ENCODE peak calls at places on chromosomes 3 and 15, in seven cellular contexts. W is GM20000, O is A673, K is BJ, T is transverse colon, E is breast epithelium, V is HFFc6. P is an unnamed sample.

GRCh38 chr3:1087066-1087555 is 5.7 kb upstream of the CNTN6 start:
- DNase-seq in O (peak), W (no peak), T (no peak), V (peak), K (no peak), E (peak), P (no peak)

GRCh38 chr3:76698136-76698535 is 341.8 kb upstream of the ROBO2 start:
- DNase-seq in T (no peak), V (no peak), W (no peak), K (no peak), O (no peak), E (no peak), P (no peak)

GRCh38 chr3:13069495-13069894 is 3.7 kb downstream of the IQSEC1 start:
- DNase-seq in T (peak), W (peak), E (no peak), V (no peak), K (no peak), O (no peak), P (peak)

GRCh38 chr3:101640256-101640655 is 36.7 kb downstream of the ZBTB11 start:
- DNase-seq in O (no peak), T (no peak), V (no peak), W (no peak), K (no peak), E (no peak), P (no peak)

GRCh38 chr3:134464693-134465385 is 20.9 kb downstream of the ANAPC13 start:
- DNase-seq in W (no peak), T (no peak), E (no peak), K (no peak), O (no peak), V (no peak), P (no peak)

GRCh38 chr3:70748593-70748992 is 436.2 kb upstream of the MDFIC2 start:
- DNase-seq in O (peak), E (no peak), W (no peak), K (no peak), T (no peak), V (no peak), P (no peak)

GRCh38 chr3:180409170-180409569 is 192.8 kb upstream of the TTC14 start:
- DNase-seq in K (no peak), W (no peak), O (no peak), T (no peak), E (no peak), V (no peak), P (no peak)

GRCh38 chr3:129604942-129605592 is 1.4 kb downstream of the PLXND1 start:
- DNase-seq in O (no peak), V (no peak), E (no peak), K (no peak), T (no peak), W (peak), P (no peak)

GRCh38 chr3:70740872-70741271 is 428.4 kb upstream of the MDFIC2 start:
- DNase-seq in T (no peak), W (no peak), K (no peak), O (no peak), V (no peak), E (no peak), P (no peak)

GRCh38 chr3:104245241-104245640 is 1121.5 kb upstream of the ALCAM start:
- DNase-seq in T (no peak), V (no peak), O (peak), W (no peak), E (no peak), K (no peak), P (no peak)

GRCh38 chr3:109336272-109336957 is 931 bp downstream of the DPPA4 start:
- DNase-seq in V (no peak), E (no peak), W (no peak), K (no peak), O (no peak), T (no peak), P (no peak)

DNA sequence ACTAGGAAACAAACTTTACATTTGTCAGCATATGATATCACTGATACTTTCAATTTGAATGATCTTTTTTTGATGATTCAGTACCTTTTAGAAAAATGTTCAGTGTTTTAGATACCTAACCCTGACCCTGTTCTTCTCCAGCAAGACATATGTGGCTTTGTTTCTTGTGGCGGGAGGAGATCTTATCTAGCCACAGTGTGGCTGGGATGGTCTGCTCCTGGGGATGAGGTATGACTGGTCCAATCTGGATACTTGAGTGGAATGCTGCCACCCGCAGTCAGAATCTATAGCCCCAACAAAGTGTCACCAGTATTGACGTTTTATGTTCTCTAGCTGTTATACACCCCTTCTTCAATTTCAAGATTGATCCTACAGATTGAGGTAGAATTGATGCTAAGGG is 439.0 kb upstream of the GOLIM4 start:
- DNase-seq in V (no peak), T (no peak), K (no peak), E (no peak), O (no peak), W (no peak), P (no peak)
- TF ChIP-seq CTCF in V (no peak), T (no peak), K (no peak), E (no peak), O (no peak), W (no peak), P (no peak)

GRCh38 chr15:69082041-69082502 is 67.6 kb downstream of the NOX5 start:
- DNase-seq in E (no peak), T (no peak), V (peak), O (peak), W (no peak), K (no peak), P (no peak)

GRCh38 chr15:69080203-69080957 is 65.9 kb downstream of the NOX5 start:
- DNase-seq in E (no peak), O (peak), V (no peak), K (no peak), T (no peak), W (no peak), P (no peak)

GRCh38 chr15:69082556-69082955 is 68.1 kb downstream of the NOX5 start:
- DNase-seq in O (peak), W (no peak), V (no peak), T (no peak), E (no peak), K (no peak), P (no peak)

GRCh38 chr15:69080958-69081248 is 66.4 kb downstream of the NOX5 start:
- DNase-seq in E (no peak), W (no peak), V (no peak), O (no peak), T (no peak), K (no peak), P (no peak)

DNA sequence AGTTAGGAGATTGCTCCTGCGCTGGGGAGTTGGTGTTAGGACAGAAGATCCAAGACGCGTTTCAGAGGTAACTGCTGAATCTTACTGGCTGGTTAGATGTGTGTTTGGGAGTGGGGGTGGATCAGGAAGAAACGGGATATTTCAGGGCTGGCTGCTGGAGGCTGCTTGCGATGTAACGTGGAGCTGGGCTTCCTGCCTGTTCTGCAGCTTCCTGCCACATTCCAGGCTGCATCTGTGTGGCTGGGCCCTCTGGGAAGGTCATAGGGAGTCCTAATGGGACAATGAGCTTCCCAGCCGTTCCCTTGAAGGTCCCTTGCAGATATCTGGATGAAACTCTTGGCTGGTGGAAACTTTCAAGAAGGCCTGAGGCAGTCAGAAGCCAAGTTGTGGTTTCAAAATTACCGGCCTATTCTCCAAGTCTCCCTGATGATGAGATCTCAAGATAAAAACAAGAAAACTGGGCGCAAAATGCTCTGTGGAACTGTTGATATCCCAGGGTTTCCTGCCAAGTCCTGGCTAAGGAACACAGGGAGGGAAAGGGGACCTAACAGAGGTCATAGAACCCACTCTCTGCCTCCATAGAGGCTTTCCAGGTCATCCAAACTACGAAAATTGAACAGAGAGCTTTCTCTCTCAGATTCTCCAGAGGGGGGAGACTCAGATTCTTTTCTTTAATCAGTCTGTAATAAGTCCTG is 67.0 kb downstream of the NOX5 start:
- DNase-seq in W (no peak), V (peak), K (no peak), O (peak), T (no peak), E (no peak), P (no peak)
- TF ChIP-seq CTCF in W (no peak), V (no peak), K (no peak), O (no peak), T (no peak), E (no peak), P (no peak)

GRCh38 chr3:43105597-43106292 is at the start of gene POMGNT2:
- DNase-seq in O (peak), E (peak), V (peak), W (peak), T (peak), K (peak), P (peak)
- TF ChIP-seq CTCF in O (no peak), E (no peak), V (no peak), W (no peak), T (no peak), K (no peak), P (no peak)

DNA sequence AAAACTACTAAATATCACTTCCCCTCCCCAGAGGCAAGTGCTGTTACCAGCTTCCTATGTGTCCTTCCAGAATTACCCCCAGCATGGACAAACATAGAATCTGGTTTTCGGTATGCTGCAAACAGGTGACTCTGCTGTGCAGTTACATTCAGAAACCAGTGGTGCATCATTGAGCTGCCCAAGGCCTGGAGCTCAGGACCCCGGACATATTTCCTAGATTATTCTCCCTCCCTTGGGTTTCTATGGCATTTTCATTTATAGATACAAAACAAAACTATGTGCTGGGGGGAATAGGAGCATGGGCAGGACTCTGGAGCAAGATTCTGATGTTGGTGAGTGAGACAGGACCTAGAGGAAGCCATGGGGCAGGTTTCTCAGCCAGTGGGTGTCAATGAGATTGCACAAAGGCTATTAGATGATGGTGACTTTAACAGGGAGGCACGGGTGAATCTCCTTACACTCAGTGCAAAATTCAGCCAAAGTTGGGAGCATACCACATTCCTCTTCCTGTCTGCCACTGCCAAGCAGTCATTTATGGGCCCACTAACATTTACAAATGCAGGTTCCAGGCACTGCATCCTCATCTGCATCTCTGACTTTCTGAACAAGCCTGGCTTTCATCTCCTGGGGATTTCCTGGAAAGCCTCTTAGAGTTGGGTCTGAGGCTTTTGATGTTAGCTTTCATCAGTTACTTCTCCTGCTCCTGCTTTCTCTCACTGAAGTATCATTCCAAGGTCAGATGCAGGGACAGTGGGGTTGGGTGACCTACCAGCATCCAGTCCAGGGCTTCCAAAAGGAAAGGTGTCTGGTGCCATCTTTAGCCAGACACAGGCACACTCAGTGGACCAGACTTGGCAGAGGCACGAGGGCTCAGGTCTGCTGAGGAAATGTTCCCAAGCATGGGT is 44.5 kb downstream of the CMTM7 start:
- DNase-seq in T (no peak), E (no peak), O (no peak), K (no peak), W (no peak), V (no peak), P (no peak)
- TF ChIP-seq CTCF in T (no peak), E (no peak), O (no peak), K (no peak), W (no peak), V (no peak), P (no peak)

DNA sequence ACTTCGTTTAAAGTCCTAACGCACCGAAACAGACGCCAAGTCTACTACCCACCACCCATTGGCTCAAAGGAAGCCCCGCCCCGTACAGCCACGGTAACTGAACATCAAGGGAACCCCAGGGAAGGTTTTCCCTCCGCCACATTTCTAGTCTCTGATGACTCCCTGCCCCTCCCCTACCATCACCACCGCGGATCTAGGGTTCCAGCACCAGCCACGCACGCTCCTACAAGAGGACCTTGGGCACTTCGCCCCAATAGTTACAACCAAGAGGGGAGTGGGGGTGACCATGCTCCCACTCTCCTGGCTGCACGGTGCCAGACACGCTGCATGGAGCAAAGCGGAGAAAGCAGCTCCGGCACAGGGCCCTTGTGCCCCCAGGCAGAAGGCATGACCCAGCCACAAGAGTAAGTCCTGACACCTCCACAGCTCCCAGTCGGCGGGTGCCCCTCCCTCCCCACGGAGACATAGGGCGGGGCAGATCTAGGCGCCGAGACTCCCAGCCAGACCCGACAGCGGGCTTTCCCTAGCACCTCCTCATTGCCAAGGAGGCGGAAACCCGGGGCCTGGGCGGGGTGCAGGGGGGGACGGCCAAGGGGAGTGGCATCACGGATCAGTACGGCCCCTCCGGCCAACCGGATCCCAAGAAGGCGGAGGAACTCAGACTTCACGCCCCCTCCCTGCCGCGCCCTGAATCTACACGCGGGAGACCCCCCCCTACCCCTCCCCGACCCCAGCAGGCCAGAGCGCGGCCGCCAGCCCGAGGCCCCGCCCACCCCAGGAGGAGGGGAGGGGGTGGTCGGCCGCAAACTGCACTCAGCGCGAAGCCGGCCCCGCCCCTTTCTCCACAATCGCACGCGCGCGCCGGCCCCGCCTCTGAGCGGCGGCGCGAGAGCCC is 936 bp downstream of the SIN3A start:
- DNase-seq in V (peak), K (peak), W (peak), O (peak), E (peak), T (peak), P (peak)
- TF ChIP-seq CTCF in V (peak), K (no peak), W (no peak), O (no peak), E (no peak), T (no peak), P (no peak)

GRCh38 chr3:186003610-186004009 is 65.8 kb upstream of the TRA2B start:
- DNase-seq in E (no peak), T (no peak), K (no peak), W (peak), O (no peak), V (no peak), P (peak)

GRCh38 chr3:186001838-186002237 is 64.0 kb upstream of the TRA2B start:
- DNase-seq in O (no peak), T (no peak), K (no peak), E (no peak), V (no peak), W (no peak), P (no peak)

GRCh38 chr3:186004671-186005070 is 66.9 kb upstream of the TRA2B start:
- DNase-seq in V (no peak), O (no peak), K (no peak), E (no peak), W (no peak), T (no peak), P (no peak)

GRCh38 chr3:186004209-186004608 is 66.4 kb upstream of the TRA2B start:
- DNase-seq in O (no peak), K (no peak), T (no peak), W (no peak), V (no peak), E (no peak), P (no peak)

DNA sequence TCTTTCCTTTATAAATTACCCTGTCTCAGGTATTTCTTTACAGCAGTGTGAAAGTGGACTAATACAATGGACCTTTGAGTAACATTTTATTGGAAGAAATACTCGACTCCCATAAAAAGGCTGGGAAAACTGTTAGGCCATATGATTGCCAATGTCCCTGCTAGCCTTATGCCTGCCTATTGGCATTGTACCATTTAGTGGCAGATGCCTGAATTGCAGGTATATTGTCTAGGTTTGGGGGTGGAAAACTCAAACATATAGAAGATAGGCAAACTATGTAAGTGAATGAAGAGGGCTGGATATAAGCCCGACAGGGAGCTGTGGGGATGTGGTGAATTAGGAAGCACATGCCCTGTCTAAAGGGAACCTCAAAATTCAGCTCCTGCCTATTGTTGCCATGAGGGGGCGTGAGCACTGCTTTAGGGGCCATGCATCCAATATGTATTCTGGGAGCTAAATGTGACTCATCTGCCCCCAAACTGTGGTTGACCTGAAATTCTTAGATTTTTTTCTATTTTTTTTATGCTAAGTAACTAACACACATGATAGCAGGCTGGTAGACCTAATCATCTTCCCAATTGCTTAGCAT is 65.2 kb upstream of the TRA2B start:
- DNase-seq in E (no peak), V (peak), K (no peak), W (no peak), O (peak), T (no peak), P (no peak)
- TF ChIP-seq CTCF in E (no peak), V (peak), K (peak), W (no peak), O (peak), T (no peak), P (no peak)

GRCh38 chr3:99751649-99752048 is 66.0 kb upstream of the CMSS1 start:
- DNase-seq in V (peak), W (no peak), T (no peak), K (peak), E (no peak), O (no peak), P (no peak)

GRCh38 chr3:99753268-99753975 is 64.2 kb upstream of the CMSS1 start:
- DNase-seq in K (no peak), O (peak), E (no peak), V (peak), T (no peak), W (peak), P (peak)

GRCh38 chr3:99747915-99748314 is 69.7 kb upstream of the CMSS1 start:
- DNase-seq in E (no peak), V (peak), O (peak), K (no peak), W (no peak), T (no peak), P (no peak)
- TF ChIP-seq CTCF in E (no peak), V (peak), O (peak), K (peak), W (no peak), T (no peak), P (no peak)

DNA sequence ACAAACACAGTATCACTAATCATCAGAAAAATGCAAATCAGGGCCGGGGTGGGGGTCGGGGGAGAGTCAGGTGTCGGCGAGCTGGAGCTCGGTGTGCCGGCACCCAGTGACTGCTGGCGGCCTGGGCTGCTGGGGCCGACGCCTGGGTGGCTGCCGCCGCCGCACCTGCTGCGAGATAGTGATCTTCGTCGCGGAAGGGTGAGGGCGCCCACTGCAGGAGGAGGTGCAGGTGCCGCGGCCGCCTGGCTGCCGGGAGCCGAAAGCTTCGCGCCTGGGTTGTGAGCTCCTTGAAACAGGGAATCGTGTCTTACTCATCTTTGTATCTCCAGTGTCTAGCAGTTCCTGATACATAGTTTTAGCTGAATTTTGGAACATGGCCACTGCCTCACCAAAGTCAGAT is 64.0 kb upstream of the CPOX start:
- DNase-seq in T (peak), K (no peak), V (no peak), W (peak), E (no peak), O (peak), P (peak)
- TF ChIP-seq CTCF in T (no peak), K (no peak), V (no peak), W (peak), E (no peak), O (peak), P (peak)

DNA sequence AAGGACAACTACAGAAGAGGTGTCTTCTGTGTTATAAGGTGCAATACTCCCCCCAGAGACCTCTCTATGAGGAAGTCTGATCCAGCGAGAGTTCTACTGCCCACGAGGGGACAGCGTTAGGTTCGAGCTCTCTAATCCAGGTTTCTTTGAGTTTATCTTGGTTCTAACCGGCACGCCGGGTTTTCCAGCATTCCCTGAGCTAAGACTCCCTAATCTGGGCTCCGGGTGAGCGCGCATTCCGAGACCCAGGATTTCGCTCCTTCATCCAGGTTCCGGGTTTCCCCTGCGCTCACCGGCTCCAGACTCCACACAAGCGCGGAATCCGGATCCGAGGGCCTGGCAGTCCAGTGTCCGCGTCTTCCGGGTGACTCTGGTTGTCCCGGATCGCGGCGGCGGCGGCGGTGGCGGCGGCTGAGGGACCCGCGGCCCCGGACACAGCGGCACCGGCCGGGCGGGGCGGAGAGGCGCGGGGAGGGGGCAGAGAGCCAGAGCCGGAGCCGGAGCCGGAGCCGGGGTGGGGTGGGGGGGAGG is at the start of gene ZNF609:
- DNase-seq in E (peak), V (peak), O (peak), W (peak), K (peak), T (peak), P (peak)
- TF ChIP-seq CTCF in E (no peak), V (no peak), O (no peak), W (no peak), K (no peak), T (no peak), P (no peak)

P was measured in GM13976.